ENCODE peak calls at places on chromosomes 5 and 9, in six cellular contexts. X, N, Y, H, W and Z are unnamed samples.
A peak's percentile ranks its signal among the peaks of the same experiment; 100 is the strongest.

GRCh38 chr5:64766105-64766504 is 2.4 kb downstream of the SREK1IP1 start:
- DNase-seq in X (no peak), N (no peak), Y (no peak), H (no peak), W (no peak), Z (peak; percentile 40)

GRCh38 chr9:70480405-70480980 is 66.0 kb upstream of the KLF9 start:
- DNase-seq in X (peak; percentile 75), N (no peak), Y (no peak), H (peak; percentile 85), W (peak; percentile 63), Z (peak; percentile 98)

GRCh38 chr9:112378441-112379176 is 1.3 kb upstream of the HSDL2 start:
- DNase-seq in X (no peak), N (no peak), Y (no peak), H (peak; percentile 31), W (no peak), Z (peak; percentile 8)

GRCh38 chr5:151648988-151649387 is 37.7 kb downstream of the SPARC start:
- DNase-seq in X (no peak), N (no peak), Y (no peak), H (no peak), W (no peak), Z (no peak)

GRCh38 chr5:32753765-32754164 is 42.6 kb downstream of the NPR3 start:
- DNase-seq in X (no peak), N (no peak), Y (no peak), H (no peak), W (no peak), Z (peak; percentile 41)

GRCh38 chr5:83516361-83516760 is 44.8 kb downstream of the VCAN start:
- DNase-seq in X (no peak), N (no peak), Y (no peak), H (no peak), W (no peak), Z (peak; percentile 41)

GRCh38 chr5:83011990-83012389 is 65.2 kb downstream of the TMEM167A start:
- DNase-seq in X (no peak), N (peak; percentile 7), Y (no peak), H (no peak), W (no peak), Z (no peak)

GRCh38 chr9:126459965-126460843 is 133.6 kb downstream of the MVB12B start:
- DNase-seq in X (no peak), N (no peak), Y (no peak), H (no peak), W (no peak), Z (no peak)

GRCh38 chr9:129225201-129225778 is 47.2 kb upstream of the IER5L start:
- DNase-seq in X (no peak), N (no peak), Y (no peak), H (no peak), W (no peak), Z (no peak)

GRCh38 chr5:99037668-99038067 is 108.9 kb upstream of the CHD1 start:
- DNase-seq in X (no peak), N (no peak), Y (no peak), H (no peak), W (no peak), Z (no peak)

GRCh38 chr5:111829701-111830100 is 72.7 kb upstream of the NREP start:
- DNase-seq in X (no peak), N (no peak), Y (no peak), H (no peak), W (no peak), Z (peak; percentile 94)

GRCh38 chr5:111840275-111840674 is 83.3 kb upstream of the NREP start:
- DNase-seq in X (no peak), N (no peak), Y (no peak), H (no peak), W (no peak), Z (no peak)

GRCh38 chr5:111830333-111830732 is 73.3 kb upstream of the NREP start:
- DNase-seq in X (no peak), N (no peak), Y (peak; percentile 41), H (no peak), W (no peak), Z (peak; percentile 82)

DNA sequence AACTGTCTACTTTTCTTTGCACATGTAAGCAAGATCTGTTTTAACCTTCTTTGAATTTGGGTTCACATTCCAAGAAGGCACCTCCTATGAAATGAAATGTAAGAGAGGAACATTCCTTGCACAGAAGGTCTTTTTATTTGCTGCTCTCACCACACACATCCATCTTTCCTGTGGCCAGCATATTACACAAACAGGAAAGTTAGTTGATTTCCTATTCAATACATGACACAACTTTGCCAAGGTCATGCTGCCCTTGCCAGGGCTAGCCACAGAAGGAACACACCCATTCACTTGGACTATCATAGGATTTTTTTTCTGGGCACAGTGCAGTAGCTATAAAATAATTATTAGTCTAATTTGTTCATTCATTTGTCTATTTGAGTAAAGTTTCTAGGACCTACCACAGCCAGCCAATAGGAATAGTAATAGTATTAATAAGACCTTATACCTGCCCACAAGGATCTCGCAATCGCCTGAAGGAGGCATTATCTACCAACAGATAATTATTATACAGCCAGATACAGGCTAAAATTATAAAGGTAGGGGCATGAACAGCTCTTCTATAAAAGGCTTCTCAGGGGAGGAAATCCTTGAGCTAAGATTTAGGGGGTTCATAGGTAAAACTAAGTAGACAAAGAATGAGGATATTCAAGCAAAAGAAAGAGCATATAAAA is 78.1 kb upstream of the NREP start:
- DNase-seq in X (no peak), N (no peak), Y (no peak), H (no peak), W (no peak), Z (peak; percentile 31)
- TF ChIP-seq CTCF in X (no peak), N (no peak), Y (no peak), H (no peak), W (no peak), Z (no peak)

GRCh38 chr9:12625844-12626243 is 67.3 kb upstream of the TYRP1 start:
- DNase-seq in X (no peak), N (no peak), Y (no peak), H (no peak), W (no peak), Z (no peak)
- TF ChIP-seq CTCF in X (no peak), N (no peak), Y (no peak), H (no peak), W (no peak), Z (no peak)

DNA sequence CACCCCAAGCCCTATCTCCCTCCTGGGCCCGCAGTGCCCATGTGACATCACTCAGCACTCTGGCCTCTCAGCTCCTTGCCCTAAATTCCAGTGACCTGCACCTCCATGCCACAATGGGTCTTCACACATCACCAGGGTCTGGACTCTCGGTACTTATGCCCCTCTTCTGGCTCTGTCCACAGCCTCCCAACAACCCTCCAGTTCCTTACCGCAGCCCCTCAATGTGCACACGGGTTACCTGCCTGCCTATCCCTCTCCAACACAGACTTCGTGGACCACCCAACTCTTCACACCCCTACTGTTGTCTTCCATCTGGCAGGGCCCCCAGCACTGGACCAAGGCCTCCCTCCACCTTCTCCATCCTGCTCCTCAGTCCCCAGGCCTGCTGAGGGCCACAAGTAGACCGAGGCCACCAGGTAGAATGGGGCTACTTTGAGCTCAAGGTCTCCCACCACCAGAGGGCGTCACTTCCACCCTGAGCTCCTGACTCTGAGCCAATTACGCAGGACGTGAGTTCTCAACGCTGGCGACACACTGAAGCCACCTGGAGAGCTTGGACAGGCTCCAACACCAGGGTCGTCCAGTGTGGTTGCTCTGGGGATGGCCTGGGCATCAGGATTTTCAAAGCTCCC is 172.1 kb downstream of the GABBR2 start:
- DNase-seq in X (peak; percentile 27), N (peak; percentile 5), Y (no peak), H (no peak), W (no peak), Z (no peak)
- TF ChIP-seq CTCF in X (no peak), N (peak; percentile 72), Y (peak; percentile 62), H (no peak), W (no peak), Z (peak; percentile 24)

GRCh38 chr9:79955300-79955699 is 383.5 kb downstream of the TLE4 start:
- DNase-seq in X (no peak), N (peak; percentile 3), Y (no peak), H (no peak), W (no peak), Z (no peak)
- TF ChIP-seq CTCF in X (peak; percentile 8), N (peak; percentile 44), Y (no peak), H (no peak), W (peak; percentile 42), Z (peak; percentile 30)